ENCODE peak calls at places on chromosomes 7 and 10, in six cellular contexts. T is astrocyte, X is brain microvascular endothelial cell, A is tibial nerve, J is upper lobe of right lung, C is stomach. R is an unnamed sample.

GRCh38 chr10:8438603-8439002 is 384.1 kb downstream of the GATA3 start:
- DNase-seq in C (no peak), X (no peak), T (no peak), A (no peak), J (no peak), R (no peak)

GRCh38 chr10:31602541-31603244 is 283.7 kb downstream of the ZEB1 start:
- DNase-seq in C (peak; percentile 54), A (peak; percentile 87), T (peak; percentile 66), X (peak; percentile 60), J (peak; percentile 73), R (peak; percentile 87)

GRCh38 chr10:50310560-50311174 is 59.4 kb upstream of the ASAH2 start:
- DNase-seq in C (no peak), T (no peak), X (no peak), A (no peak), J (no peak), R (peak; percentile 32)

GRCh38 chr7:37282093-37282444 is 166.6 kb downstream of the ELMO1 start:
- DNase-seq in T (no peak), C (no peak), X (no peak), J (no peak), A (no peak), R (no peak)

GRCh38 chr10:62045765-62046521 is 144.4 kb downstream of the ARID5B start:
- DNase-seq in J (no peak), C (no peak), A (peak; percentile 35), X (peak; percentile 93), T (peak; percentile 98), R (no peak)

GRCh38 chr7:139559364-139560105 is 36.0 kb downstream of the CLEC2L start:
- DNase-seq in J (peak; percentile 53), A (no peak), C (no peak), T (no peak), X (no peak), R (no peak)

GRCh38 chr10:72353963-72354355 is 760 bp downstream of the DNAJB12 start:
- DNase-seq in C (no peak), T (peak; percentile 12), A (no peak), J (peak; percentile 74), X (no peak), R (no peak)

GRCh38 chr7:5689118-5689517 is 92.3 kb downstream of the RNF216 start:
- DNase-seq in C (no peak), X (peak; percentile 23), A (no peak), T (no peak), J (no peak), R (no peak)

DNA sequence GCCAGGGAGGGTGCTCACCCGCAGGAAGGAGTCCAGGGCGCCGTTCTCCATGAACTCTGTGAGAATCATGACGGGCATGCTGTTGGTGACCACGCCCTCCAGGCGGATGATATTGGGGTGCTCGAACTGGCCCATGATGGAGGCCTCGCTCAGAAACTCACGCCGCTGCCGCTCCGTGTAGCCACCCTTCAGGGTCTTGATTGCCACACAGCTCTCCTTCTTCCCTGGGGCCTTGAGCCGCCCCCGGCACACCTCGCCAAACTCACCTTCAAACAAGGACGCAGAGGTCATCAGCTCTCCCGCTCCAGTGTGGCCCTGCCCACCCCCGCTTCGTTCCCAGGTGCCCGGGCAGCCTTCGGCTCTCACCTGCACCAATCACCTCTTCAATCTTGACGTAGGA is 14.6 kb downstream of the EPHB4 start:
- DNase-seq in A (no peak), C (no peak), T (no peak), J (no peak), X (no peak), R (no peak)
- H3K36me3 ChIP-seq in A (peaks cover 96% of the 10 kb centered on the region), C (peaks cover 99% of the 10 kb centered on the region), T (peaks cover 35% of the 10 kb centered on the region), J (peaks cover 71% of the 10 kb centered on the region), X (peaks cover 64% of the 10 kb centered on the region), R (peaks cover 19% of the 10 kb centered on the region)

DNA sequence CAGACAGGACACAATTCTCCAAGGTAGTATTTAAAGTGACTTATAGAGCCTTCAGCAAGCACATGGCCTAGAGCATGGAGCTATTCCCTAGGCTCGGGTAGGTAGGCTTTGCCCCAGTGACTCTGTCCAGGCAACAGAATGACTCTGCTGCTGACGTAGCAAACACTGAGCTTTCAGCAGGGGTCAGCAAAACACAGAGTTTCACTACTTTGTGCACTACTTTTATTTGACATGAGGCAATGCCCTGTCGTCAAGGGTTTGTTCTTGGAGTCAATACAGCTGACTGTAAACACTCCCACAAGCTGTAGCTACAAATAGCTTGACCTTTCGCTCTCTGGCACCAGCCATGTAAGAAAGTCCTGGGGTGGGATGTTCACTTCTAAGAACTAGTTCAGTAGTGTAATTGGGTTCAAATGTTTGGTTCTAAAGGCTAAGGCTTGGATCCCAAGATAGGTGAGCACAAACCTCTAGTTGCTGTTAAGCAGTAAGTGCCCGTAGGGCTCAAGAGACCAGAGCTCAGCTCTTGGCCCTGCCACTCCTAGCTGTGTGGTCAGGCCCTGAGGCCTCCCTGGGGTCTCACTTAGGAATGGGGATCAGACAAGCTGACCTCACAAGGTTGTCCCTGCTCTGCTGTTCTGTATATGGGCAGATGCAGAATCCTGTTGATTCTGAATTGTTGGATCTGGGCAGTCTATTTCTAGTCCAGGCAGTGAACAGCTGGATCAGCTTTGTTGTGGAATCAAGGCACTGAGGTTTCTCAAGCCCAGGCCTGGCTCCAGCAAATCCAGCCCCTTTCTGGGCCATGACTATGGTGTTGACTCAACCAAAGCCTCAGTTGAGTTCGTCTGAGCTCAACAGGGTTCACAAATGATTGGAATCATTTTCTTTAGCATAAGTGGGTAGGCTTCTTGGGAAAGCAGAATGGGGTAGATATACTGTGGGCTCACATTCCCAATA is 10.7 kb downstream of the NODAL start:
- DNase-seq in C (peak; percentile 39), X (peak; percentile 65), T (no peak), J (no peak), A (peak; percentile 79), R (peak; percentile 54)
- TF ChIP-seq CTCF in C (no peak), X (no peak), T (no peak), J (peak; percentile 30), A (peak; percentile 59), R (no peak)

GRCh38 chr7:55534262-55534915 is 37.9 kb downstream of the VOPP1 start:
- DNase-seq in T (peak; percentile 70), X (peak; percentile 40), J (peak; percentile 77), A (peak; percentile 19), C (no peak), R (peak; percentile 65)
- H3K4me3 ChIP-seq in T (no peak overlapping the region), X (no peak overlapping the region), J (no peak overlapping the region), A (no peak overlapping the region), C (no peak overlapping the region), R (no peak overlapping the region)

GRCh38 chr10:93406367-93407145 is 75.6 kb downstream of the MYOF start:
- DNase-seq in C (no peak), A (no peak), X (peak; percentile 41), T (peak; percentile 67), J (no peak), R (no peak)

GRCh38 chr10:93408788-93409187 is 73.3 kb downstream of the MYOF start:
- DNase-seq in A (no peak), C (no peak), J (no peak), X (no peak), T (no peak), R (no peak)

GRCh38 chr10:93412801-93413200 is 69.3 kb downstream of the MYOF start:
- DNase-seq in C (no peak), X (no peak), A (no peak), J (no peak), T (no peak), R (no peak)

GRCh38 chr10:93413252-93413689 is 68.9 kb downstream of the MYOF start:
- DNase-seq in A (no peak), X (no peak), J (no peak), C (no peak), T (no peak), R (peak; percentile 35)

DNA sequence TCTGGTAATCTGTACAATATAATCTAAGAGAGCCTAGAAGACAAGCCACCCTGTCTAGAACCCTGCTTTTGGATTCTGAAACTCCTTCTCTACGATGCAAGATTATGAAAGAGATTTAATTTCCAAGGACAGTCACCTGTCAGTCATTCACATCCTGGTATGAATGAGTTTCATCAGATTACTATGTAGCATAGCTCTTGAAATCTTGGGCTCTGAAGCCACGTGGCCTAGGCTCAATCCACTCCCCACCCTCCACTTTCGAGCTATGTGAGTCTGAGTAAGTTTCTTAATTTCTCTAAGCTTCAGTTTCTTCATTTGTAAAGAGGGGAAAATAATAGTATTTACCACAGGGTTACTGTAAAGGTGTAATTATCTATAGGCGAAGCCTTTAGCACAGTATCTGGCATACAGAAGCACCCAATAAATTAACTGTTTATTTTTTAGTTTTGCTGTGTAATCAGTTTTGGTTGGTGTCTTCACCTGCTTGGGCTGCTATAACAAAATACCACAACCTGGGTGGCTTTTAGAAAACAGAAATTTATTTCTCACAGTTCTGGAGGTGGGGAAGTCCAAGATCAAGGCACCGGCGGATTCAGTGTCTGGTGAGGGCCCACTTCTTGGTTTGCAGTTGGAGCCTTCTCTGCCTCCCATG is 71.3 kb downstream of the MYOF start:
- DNase-seq in C (no peak), J (no peak), X (no peak), A (no peak), T (no peak), R (no peak)
- H3K36me3 ChIP-seq in C (peaks cover 23% of the 10 kb centered on the region), J (peaks cover 9% of the 10 kb centered on the region), X (peaks cover 55% of the 10 kb centered on the region), A (peaks cover 40% of the 10 kb centered on the region), T (peaks cover 42% of the 10 kb centered on the region), R (no peaks in the 10 kb centered on the region)

GRCh38 chr7:141710301-141710700 is 2.1 kb downstream of the WEE2 start:
- DNase-seq in X (no peak), A (no peak), J (no peak), T (no peak), C (no peak), R (no peak)
- TF ChIP-seq CTCF in X (no peak), A (no peak), J (no peak), T (no peak), C (no peak), R (no peak)